ENCODE peak calls at places on chromosomes 11 and 22, in six cellular contexts. L is Daoy, P is A549, J is GM19239, Z is GDM1, E is AG09309. K is an unnamed sample.

GRCh38 chr11:107468596-107468995 is 11.0 kb upstream of the CWF19L2 start:
- DNase-seq in Z (no peak), P (peak), L (peak), J (no peak), E (no peak), K (no peak)

GRCh38 chr11:26245046-26245445 is 86.9 kb upstream of the ANO3 start:
- DNase-seq in J (no peak), P (no peak), E (no peak), L (no peak), Z (no peak), K (no peak)

GRCh38 chr11:69636512-69636866 is 4.5 kb upstream of the CCND1 start:
- DNase-seq in L (peak), Z (no peak), P (peak), J (no peak), E (peak), K (peak)

GRCh38 chr22:20433191-20433590 is 4.4 kb downstream of the SCARF2 start:
- DNase-seq in J (no peak), Z (no peak), E (no peak), P (no peak), L (no peak), K (peak)

GRCh38 chr11:102345923-102346322 is 1.1 kb upstream of the BIRC2 start:
- DNase-seq in Z (no peak), L (peak), E (no peak), J (no peak), P (peak), K (peak)

GRCh38 chr11:78941226-78941851 is 366.7 kb upstream of the NARS2 start:
- DNase-seq in P (no peak), E (no peak), L (no peak), Z (no peak), J (no peak), K (peak)

GRCh38 chr22:19775496-19776325 is 15.1 kb downstream of the TBX1 start:
- DNase-seq in L (no peak), E (no peak), J (no peak), P (no peak), Z (no peak), K (no peak)

GRCh38 chr11:8203980-8204379 is 35.2 kb upstream of the RIC3 start:
- DNase-seq in J (no peak), L (no peak), E (no peak), Z (no peak), P (no peak), K (peak)

GRCh38 chr11:132779487-132779886 is 752.8 kb downstream of the OPCML start:
- DNase-seq in E (no peak), Z (no peak), P (no peak), L (no peak), J (no peak), K (peak)

GRCh38 chr22:39739338-39740027 is 154.1 kb downstream of the ENTHD1 start:
- DNase-seq in P (no peak), E (no peak), Z (no peak), L (no peak), J (no peak), K (no peak)

GRCh38 chr22:44595841-44596341 is 97.9 kb upstream of the RTL6 start:
- DNase-seq in E (no peak), L (no peak), Z (peak), P (no peak), J (no peak), K (no peak)

GRCh38 chr11:1157645-1158591 is at the start of gene MUC5AC:
- DNase-seq in P (peak), J (no peak), E (no peak), Z (no peak), L (no peak), K (peak)

GRCh38 chr11:100403817-100404216 is 283.3 kb upstream of the ARHGAP42 start:
- DNase-seq in Z (no peak), J (no peak), L (no peak), P (no peak), E (no peak), K (peak)

GRCh38 chr11:14413307-14414072 is 54.5 kb upstream of the RRAS2 start:
- DNase-seq in E (no peak), P (peak), J (no peak), Z (no peak), L (peak), K (peak)

GRCh38 chr22:45290410-45290936 is 5.7 kb downstream of the UPK3A start:
- DNase-seq in L (peak), Z (no peak), J (no peak), P (peak), E (peak), K (peak)

GRCh38 chr11:125494601-125494986 is 1.5 kb downstream of the FEZ1 start:
- DNase-seq in L (no peak), Z (no peak), P (no peak), J (no peak), E (no peak), K (no peak)

GRCh38 chr22:37904572-37905533 is 1.2 kb upstream of the MICALL1 start:
- DNase-seq in Z (peak), E (peak), P (peak), L (peak), J (no peak), K (peak)

GRCh38 chr11:130313383-130314183 is 1.1 kb downstream of the ZBTB44 start:
- DNase-seq in J (no peak), E (no peak), P (no peak), Z (no peak), L (no peak), K (no peak)

GRCh38 chr11:34826384-34826726 is 89.8 kb downstream of the APIP start:
- DNase-seq in L (no peak), J (no peak), Z (no peak), P (no peak), E (no peak), K (no peak)

GRCh38 chr11:123454060-123454651 is 24.1 kb downstream of the GRAMD1B start:
- DNase-seq in Z (no peak), J (no peak), E (no peak), P (peak), L (peak), K (peak)

GRCh38 chr22:42560381-42560780 is 6.6 kb downstream of the SERHL2 start:
- DNase-seq in P (no peak), E (no peak), L (no peak), J (no peak), Z (no peak), K (no peak)

GRCh38 chr11:24437123-24437522 is 59.7 kb upstream of the LUZP2 start:
- DNase-seq in J (no peak), Z (no peak), E (no peak), L (no peak), P (no peak), K (no peak)

GRCh38 chr11:67312187-67313021 is 9.1 kb downstream of the SSH3 start:
- DNase-seq in E (no peak), Z (no peak), P (peak), J (no peak), L (no peak), K (no peak)

GRCh38 chr11:76805206-76805913 is 22.2 kb downstream of the TSKU start:
- DNase-seq in P (peak), Z (no peak), J (no peak), L (peak), E (no peak), K (peak)

GRCh38 chr11:2303627-2304155 is 1.9 kb downstream of the TSPAN32 start:
- DNase-seq in J (no peak), E (no peak), P (no peak), L (no peak), Z (no peak), K (peak)

GRCh38 chr11:57649826-57650738 is at the start of gene YPEL4:
- DNase-seq in J (no peak), P (peak), L (peak), Z (peak), E (no peak), K (peak)

GRCh38 chr11:76588455-76589325 is 81.9 kb downstream of the LRRC32 start:
- DNase-seq in L (no peak), P (no peak), Z (peak), E (no peak), J (no peak), K (peak)

GRCh38 chr22:38246692-38247091 is 26.1 kb downstream of the TMEM184B start:
- DNase-seq in Z (no peak), L (no peak), P (no peak), E (no peak), J (no peak), K (no peak)

GRCh38 chr22:27990879-27991278 is 71.8 kb upstream of the PITPNB start:
- DNase-seq in E (no peak), Z (no peak), P (peak), J (peak), L (peak), K (peak)

GRCh38 chr11:128520886-128521696 is 66.3 kb downstream of the ETS1 start:
- DNase-seq in J (no peak), Z (no peak), L (no peak), E (no peak), P (no peak), K (no peak)

GRCh38 chr11:63795066-63795465 is 18.2 kb upstream of the SPINDOC start:
- DNase-seq in P (no peak), L (no peak), E (no peak), Z (no peak), J (no peak), K (no peak)

GRCh38 chr22:46876357-46876934 is 114.0 kb downstream of the TBC1D22A start:
- DNase-seq in J (no peak), E (no peak), L (no peak), P (no peak), Z (no peak), K (no peak)

GRCh38 chr11:112771847-112772246 is 189.4 kb upstream of the NCAM1 start:
- DNase-seq in P (no peak), Z (peak), E (no peak), L (no peak), J (no peak), K (no peak)

GRCh38 chr11:91624021-91624420 is 600.6 kb upstream of the FAT3 start:
- DNase-seq in Z (no peak), L (no peak), J (no peak), P (no peak), E (no peak), K (no peak)

GRCh38 chr11:1759851-1760220 is 3.9 kb downstream of the CTSD start:
- DNase-seq in E (no peak), P (no peak), Z (no peak), L (no peak), J (no peak), K (no peak)

GRCh38 chr11:116970485-116971292 is 127.5 kb downstream of the SIK3 start:
- DNase-seq in Z (no peak), E (no peak), J (no peak), L (peak), P (no peak), K (peak)